ENCODE peak calls at places on chromosomes 4 and X, in ten cellular contexts. A is ovary, O is body of pancreas, Q is H54, F is stomach, H is suprapubic skin, S is sigmoid colon, Y is lower leg skin, M is heart left ventricle, B is esophagus muscularis mucosa. K is an unnamed sample.

GRCh38 chr4:110193822-110194761 is 4.3 kb downstream of the ELOVL6 start:
- DNase-seq in A (peak), M (peak), Q (peak), Y (peak), B (no peak), F (peak), S (peak), O (peak), H (no peak), K (peak)

GRCh38 chr4:15920723-15921591 is 17.6 kb downstream of the FGFBP1 start:
- DNase-seq in A (peak), B (no peak), Y (peak), O (peak), S (no peak), H (no peak), Q (peak), M (peak), F (peak), K (no peak)

GRCh38 chrX:97096385-97096784 is 212.7 kb downstream of the RPA4 start:
- DNase-seq in M (no peak), S (no peak), O (no peak), Q (no peak), B (no peak), Y (no peak), H (no peak), F (no peak), A (no peak), K (no peak)

GRCh38 chrX:139881130-139881529 is 51.7 kb downstream of the ATP11C start:
- DNase-seq in Y (no peak), O (no peak), Q (no peak), H (no peak), M (no peak), B (no peak), F (no peak), S (no peak), A (no peak), K (peak)

GRCh38 chr4:183532823-183533222 is 28.0 kb downstream of the ING2 start:
- DNase-seq in O (no peak), S (no peak), A (no peak), H (no peak), M (no peak), Q (no peak), F (no peak), Y (no peak), B (no peak), K (no peak)

GRCh38 chr4:5804656-5805055 is 88.2 kb downstream of the CRMP1 start:
- DNase-seq in M (no peak), O (no peak), S (no peak), F (no peak), Y (no peak), Q (no peak), H (no peak), B (no peak), A (no peak), K (no peak)

GRCh38 chrX:16869393-16870094 is 618 bp downstream of the RBBP7 start:
- DNase-seq in Y (peak), F (peak), O (peak), B (no peak), M (peak), A (no peak), S (peak), H (no peak), Q (no peak), K (peak)

GRCh38 chr4:155339588-155339987 is 37.2 kb downstream of the MAP9 start:
- DNase-seq in B (no peak), M (no peak), Q (no peak), A (no peak), S (no peak), Y (no peak), H (no peak), F (no peak), O (no peak), K (no peak)

GRCh38 chrX:23195097-23195496 is 139.6 kb upstream of the PTCHD1 start:
- DNase-seq in S (no peak), Q (no peak), Y (no peak), B (no peak), H (no peak), M (no peak), A (no peak), F (no peak), O (no peak), K (no peak)

GRCh38 chrX:129808829-129809745 is 29.3 kb downstream of the SASH3 start:
- DNase-seq in O (no peak), M (no peak), F (no peak), A (no peak), Y (no peak), S (no peak), Q (no peak), B (no peak), H (no peak), K (no peak)

GRCh38 chrX:82813671-82814078 is 694.4 kb upstream of the POU3F4 start:
- DNase-seq in F (no peak), Q (no peak), M (no peak), Y (peak), O (no peak), A (no peak), S (no peak), H (no peak), B (no peak), K (no peak)

GRCh38 chr4:95204873-95205272 is 343.9 kb downstream of the UNC5C start:
- DNase-seq in A (no peak), H (no peak), M (no peak), F (no peak), O (no peak), S (no peak), B (no peak), Q (no peak), Y (no peak), K (no peak)

GRCh38 chrX:119189586-119189985 is 46.5 kb upstream of the PGRMC1 start:
- DNase-seq in H (no peak), O (peak), Y (peak), B (no peak), S (peak), A (no peak), F (no peak), Q (no peak), M (peak), K (no peak)

DNA sequence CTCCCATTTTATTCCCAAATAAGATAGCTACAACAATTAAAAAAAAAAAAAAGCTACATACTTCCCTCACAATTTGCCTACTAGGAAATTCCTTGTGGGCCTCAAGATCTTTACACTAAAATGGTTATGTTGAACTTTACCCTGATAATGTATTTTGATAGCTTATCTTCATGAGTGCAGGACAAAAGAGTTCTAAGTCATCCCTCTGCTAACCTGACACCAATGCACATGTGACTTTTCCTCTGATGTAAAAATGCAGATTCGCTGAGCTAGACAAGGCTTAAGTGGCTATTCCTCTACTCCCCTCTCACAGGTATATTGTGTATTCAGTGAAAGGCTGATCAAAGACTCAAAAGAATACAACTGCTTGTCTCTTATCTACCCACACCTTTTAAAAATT is 22.5 kb downstream of the ELF2 start:
- DNase-seq in B (no peak), Q (no peak), Y (no peak), F (no peak), A (no peak), H (no peak), O (no peak), S (no peak), M (no peak), K (peak)
- TF ChIP-seq POLR2A in B (no peak), Q (no peak), Y (no peak), F (no peak), A (no peak), H (no peak), O (no peak), S (no peak), M (no peak), K (no peak)

GRCh38 chr4:151324124-151324448 is 1.3 kb downstream of the SH3D19 start:
- DNase-seq in H (no peak), O (no peak), B (no peak), F (no peak), A (no peak), M (no peak), Q (no peak), S (no peak), Y (no peak), K (no peak)

GRCh38 chr4:151324449-151325319 is 721 bp downstream of the SH3D19 start:
- DNase-seq in Y (peak), A (peak), M (peak), H (no peak), Q (peak), O (peak), F (peak), S (peak), B (peak), K (peak)

GRCh38 chr4:151322565-151322964 is 2.8 kb downstream of the SH3D19 start:
- DNase-seq in B (peak), O (no peak), Y (no peak), S (no peak), A (no peak), Q (no peak), H (no peak), M (no peak), F (no peak), K (no peak)

GRCh38 chr4:151329217-151330007 is 4.0 kb upstream of the SH3D19 start:
- DNase-seq in H (no peak), O (no peak), Y (no peak), M (no peak), Q (no peak), A (no peak), F (no peak), B (no peak), S (no peak), K (no peak)

DNA sequence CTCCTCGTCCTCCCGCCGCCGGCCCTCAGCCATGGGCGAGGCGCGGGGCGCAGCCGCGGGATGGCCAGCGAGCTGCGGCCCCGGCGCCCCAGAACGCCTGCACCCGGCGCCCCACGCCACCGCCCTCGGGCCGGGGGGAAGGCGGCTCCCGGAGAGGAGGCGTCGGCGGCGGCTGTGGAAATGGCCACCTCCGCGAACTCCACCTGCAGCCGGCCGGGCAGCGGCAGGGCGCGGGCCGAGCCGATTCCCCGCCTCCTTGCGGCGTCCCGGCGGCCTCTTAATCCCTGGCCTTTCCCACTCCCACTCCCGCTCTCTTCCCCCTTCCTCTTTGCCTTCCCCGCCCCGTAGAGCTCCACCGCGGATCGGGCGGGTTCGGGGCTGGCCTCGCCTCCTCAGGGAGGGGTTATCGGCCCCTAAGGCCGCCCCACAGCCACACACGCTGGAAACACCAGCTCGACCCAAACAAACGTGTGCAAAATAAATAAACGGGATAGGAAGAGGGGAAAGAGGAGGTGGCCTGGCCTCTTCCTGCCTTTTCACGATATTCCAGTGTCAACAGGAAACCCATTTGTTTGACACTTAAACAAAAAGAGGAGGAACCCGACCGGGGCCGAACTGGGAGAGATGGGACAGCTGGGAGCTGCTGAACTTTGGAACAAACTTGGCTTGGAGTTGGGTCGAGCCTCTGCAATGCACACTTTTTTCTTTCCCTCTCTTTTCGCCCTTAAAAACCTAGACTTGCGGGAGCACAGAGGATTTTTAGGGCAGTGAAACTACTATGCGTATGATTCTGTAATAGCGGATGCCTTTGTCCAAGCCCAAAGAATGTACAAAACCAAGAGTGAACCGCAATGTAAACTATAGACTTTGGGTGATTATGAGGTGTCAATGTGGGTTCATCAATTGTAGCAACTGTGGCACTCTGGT is at the start of gene SH3D19:
- DNase-seq in A (peak), M (peak), H (peak), F (peak), O (peak), S (peak), B (peak), Y (peak), Q (peak), K (no peak)
- TF ChIP-seq POLR2A in A (peak), M (peak), H (peak), F (peak), O (peak), S (peak), B (no peak), Y (no peak), Q (peak), K (no peak)

GRCh38 chrX:70525733-70526132 is 81.1 kb downstream of the DLG3 start:
- DNase-seq in Y (no peak), M (no peak), Q (no peak), H (no peak), B (no peak), A (no peak), O (peak), F (peak), S (no peak), K (no peak)

GRCh38 chrX:70527053-70527452 is 82.4 kb downstream of the DLG3 start:
- DNase-seq in A (no peak), H (no peak), Y (no peak), B (no peak), F (no peak), Q (no peak), O (no peak), M (no peak), S (no peak), K (no peak)

DNA sequence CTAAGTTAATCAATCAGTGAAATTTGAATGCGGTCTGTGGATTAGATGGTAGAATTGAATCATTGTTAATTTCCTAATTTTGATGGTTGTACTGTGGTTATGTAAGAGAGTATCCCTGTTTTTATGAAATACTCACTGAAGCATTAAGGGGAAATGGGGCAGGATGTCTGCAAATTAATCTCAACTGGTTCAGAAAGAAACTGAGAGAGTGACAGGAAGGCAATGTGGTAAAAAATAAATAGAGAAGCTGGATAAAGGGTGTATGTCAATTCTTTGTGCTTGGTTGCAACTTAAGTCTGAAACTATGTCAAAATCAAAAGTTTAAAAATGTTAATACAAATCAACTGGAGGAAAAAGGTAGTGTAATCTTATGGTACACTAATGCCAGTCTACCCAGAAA is 83.0 kb downstream of the DLG3 start:
- DNase-seq in A (no peak), O (no peak), Q (no peak), F (no peak), Y (no peak), H (no peak), S (no peak), B (no peak), M (no peak), K (no peak)
- TF ChIP-seq POLR2A in A (no peak), O (no peak), Q (no peak), F (no peak), Y (no peak), H (no peak), S (no peak), B (no peak), M (no peak), K (no peak)

GRCh38 chrX:47232197-47232802 is 509 bp upstream of the USP11 start:
- DNase-seq in F (no peak), M (no peak), O (no peak), S (no peak), Y (no peak), H (no peak), Q (no peak), B (no peak), A (no peak), K (no peak)

GRCh38 chrX:47231167-47231566 is 1.6 kb upstream of the USP11 start:
- DNase-seq in H (no peak), F (no peak), Q (no peak), O (no peak), M (no peak), B (no peak), Y (no peak), S (peak), A (no peak), K (no peak)

GRCh38 chrX:47234583-47234982 is 1.8 kb downstream of the USP11 start:
- DNase-seq in H (no peak), S (no peak), M (no peak), Y (no peak), F (no peak), Q (no peak), A (no peak), B (no peak), O (no peak), K (no peak)

GRCh38 chrX:47233333-47234113 is 714 bp downstream of the USP11 start:
- DNase-seq in O (peak), M (peak), Y (peak), A (peak), F (peak), S (peak), B (peak), Q (peak), H (peak), K (peak)

DNA sequence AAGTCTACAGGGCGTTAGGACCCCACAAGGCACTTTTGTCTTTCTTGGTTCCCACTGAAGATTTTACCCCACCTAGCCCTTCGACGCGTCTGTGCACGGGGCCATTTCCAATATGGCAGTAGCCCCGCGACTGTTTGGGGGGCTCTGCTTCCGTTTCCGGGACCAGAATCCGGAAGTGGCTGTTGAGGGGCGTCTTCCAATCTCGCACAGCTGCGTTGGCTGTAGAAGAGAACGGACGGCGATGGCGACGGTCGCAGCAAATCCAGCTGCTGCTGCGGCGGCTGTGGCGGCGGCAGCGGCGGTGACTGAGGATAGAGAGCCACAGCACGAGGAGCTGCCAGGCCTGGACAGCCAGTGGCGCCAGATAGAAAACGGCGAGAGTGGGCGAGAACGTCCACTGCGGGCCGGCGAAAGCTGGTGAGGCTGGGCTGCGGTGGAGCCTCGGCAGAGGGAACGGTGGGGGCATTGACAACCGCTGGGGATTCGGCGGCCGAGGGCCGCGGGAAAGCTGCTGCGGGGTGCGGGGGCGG is at the start of gene USP11:
- DNase-seq in H (no peak), B (no peak), A (peak), F (peak), S (peak), Q (no peak), M (peak), Y (no peak), O (no peak), K (peak)
- TF ChIP-seq POLR2A in H (peak), B (peak), A (peak), F (peak), S (peak), Q (peak), M (peak), Y (peak), O (peak), K (peak)

GRCh38 chr4:88750369-88750768 is 52.7 kb upstream of the NAP1L5 start:
- DNase-seq in M (no peak), B (no peak), A (no peak), Q (no peak), S (no peak), O (no peak), F (no peak), Y (no peak), H (no peak), K (no peak)
- TF ChIP-seq POLR2A in M (no peak), B (no peak), A (no peak), Q (no peak), S (no peak), O (no peak), F (no peak), Y (no peak), H (no peak), K (no peak)

GRCh38 chr4:2244947-2245786 is 3.2 kb upstream of the HAUS3 start:
- DNase-seq in B (no peak), S (no peak), A (no peak), Y (no peak), H (peak), M (no peak), F (no peak), Q (peak), O (no peak), K (no peak)

GRCh38 chr4:2243682-2244380 is 1.9 kb upstream of the HAUS3 start:
- DNase-seq in B (no peak), Y (no peak), F (peak), A (peak), S (peak), M (peak), O (peak), Q (peak), H (peak), K (peak)

GRCh38 chr4:2245787-2246275 is 3.9 kb upstream of the HAUS3 start:
- DNase-seq in Q (no peak), B (no peak), F (no peak), Y (no peak), A (no peak), O (no peak), M (no peak), H (peak), S (no peak), K (no peak)

GRCh38 chr4:2241003-2241402 is 918 bp downstream of the HAUS3 start:
- DNase-seq in B (no peak), M (no peak), S (no peak), Q (no peak), Y (no peak), F (no peak), H (no peak), A (no peak), O (no peak), K (peak)

GRCh38 chr4:2241410-2242353 is at the start of the genes HAUS3 and POLN:
- DNase-seq in Q (peak), M (peak), H (peak), F (peak), A (peak), Y (peak), S (peak), O (peak), B (peak), K (peak)
- TF ChIP-seq POLR2A in Q (peak), M (peak), H (peak), F (peak), A (peak), Y (no peak), S (peak), O (peak), B (peak), K (peak)

K was measured in erythroblast.